ENCODE peak calls at places on chromosome 13, in four cellular contexts. P, D, N and H are unnamed samples.

GRCh38 chr13:31797154-31797775 is 57.9 kb downstream of the RXFP2 start:
- DNase-seq in D (no peak), P (peak), N (no peak), H (no peak)

GRCh38 chr13:28636677-28637317 is 22.1 kb upstream of the POMP start:
- DNase-seq in P (peak), N (peak), D (peak), H (no peak)

GRCh38 chr13:31236211-31236786 is 36.5 kb downstream of the B3GLCT start:
- DNase-seq in N (no peak), P (peak), D (peak), H (no peak)

GRCh38 chr13:43573787-43574562 is 212.8 kb downstream of the ENOX1 start:
- DNase-seq in D (no peak), N (no peak), P (no peak), H (no peak)

GRCh38 chr13:112619730-112620639 is 32.0 kb upstream of the TUBGCP3 start:
- DNase-seq in P (peak), D (no peak), N (no peak), H (no peak)

GRCh38 chr13:59950201-59950730 is 213.5 kb downstream of the DIAPH3 start:
- DNase-seq in N (no peak), D (no peak), P (no peak), H (no peak)

GRCh38 chr13:31167490-31167889 is 5.8 kb upstream of the HSPH1 start:
- DNase-seq in D (no peak), N (peak), P (no peak), H (no peak)

GRCh38 chr13:27135023-27135422 is 36.6 kb downstream of the USP12 start:
- DNase-seq in D (no peak), P (no peak), N (no peak), H (no peak)

GRCh38 chr13:30431269-30431950 is 9.1 kb downstream of the UBE2L5 start:
- DNase-seq in P (no peak), N (no peak), D (no peak), H (no peak)

GRCh38 chr13:30856004-30856790 is 49.9 kb upstream of the MEDAG start:
- DNase-seq in P (no peak), N (no peak), D (no peak), H (no peak)

GRCh38 chr13:66424417-66424816 is 805.7 kb downstream of the PCDH9 start:
- DNase-seq in P (no peak), D (no peak), N (no peak), H (no peak)

GRCh38 chr13:109786457-109787134 is at the start of gene IRS2:
- DNase-seq in D (peak), N (no peak), P (peak), H (peak)

GRCh38 chr13:26914624-26915023 is 154.0 kb upstream of the GPR12 start:
- DNase-seq in N (peak), P (no peak), D (peak), H (no peak)

DNA sequence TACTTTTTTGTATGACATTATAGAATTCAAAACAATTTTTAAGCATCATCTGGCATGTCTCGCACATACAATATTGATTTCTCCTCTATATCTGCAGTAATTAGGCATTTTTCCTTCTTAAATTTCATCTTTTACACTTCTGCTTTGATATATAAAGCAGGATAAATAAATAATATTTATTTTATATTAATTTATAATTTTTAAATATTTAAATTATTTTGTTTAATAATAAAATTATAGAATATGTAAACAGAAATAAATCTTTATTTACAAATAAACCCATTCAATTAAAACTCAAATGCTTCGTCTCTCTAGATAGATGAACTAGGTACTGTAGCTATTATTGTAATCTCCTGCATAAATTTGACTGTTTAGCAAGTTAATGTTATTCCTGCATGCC is 473.5 kb upstream of the SLC10A2 start:
- DNase-seq in N (no peak), P (no peak), D (no peak), H (no peak)
- TF ChIP-seq SPI1 in N (no peak), P (no peak), D (no peak), H (no peak)

DNA sequence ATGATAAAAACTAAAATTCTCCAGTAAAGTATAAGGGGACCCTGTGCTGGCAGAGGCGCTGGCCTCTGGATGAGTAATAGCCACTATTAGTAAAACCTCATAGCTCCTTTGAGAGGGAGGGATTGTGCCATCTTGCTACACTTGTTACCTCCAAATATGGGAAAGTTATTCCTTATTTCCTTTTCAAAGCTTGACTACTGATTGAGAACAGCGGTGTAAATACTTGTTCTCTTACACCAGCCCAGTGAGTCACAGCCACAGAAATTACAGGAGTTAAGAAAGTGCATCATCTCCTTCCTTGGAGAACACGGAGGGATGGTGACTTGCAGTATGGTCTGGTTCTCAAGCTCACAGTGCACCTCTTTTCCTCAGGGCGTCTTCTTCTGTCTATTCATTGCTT is 379.0 kb downstream of the EFNB2 start:
- DNase-seq in N (no peak), P (no peak), D (no peak), H (no peak)
- TF ChIP-seq SPI1 in N (no peak), P (no peak), D (no peak), H (no peak)

GRCh38 chr13:71056581-71056980 is 810.4 kb downstream of the DACH1 start:
- DNase-seq in P (no peak), N (no peak), D (no peak), H (no peak)
- TF ChIP-seq SPI1 in P (no peak), N (no peak), D (no peak), H (no peak)

GRCh38 chr13:42239644-42240043 is 32.3 kb upstream of the AKAP11 start:
- DNase-seq in D (no peak), P (no peak), N (no peak), H (no peak)
- TF ChIP-seq SPI1 in D (no peak), P (no peak), N (no peak), H (no peak)

DNA sequence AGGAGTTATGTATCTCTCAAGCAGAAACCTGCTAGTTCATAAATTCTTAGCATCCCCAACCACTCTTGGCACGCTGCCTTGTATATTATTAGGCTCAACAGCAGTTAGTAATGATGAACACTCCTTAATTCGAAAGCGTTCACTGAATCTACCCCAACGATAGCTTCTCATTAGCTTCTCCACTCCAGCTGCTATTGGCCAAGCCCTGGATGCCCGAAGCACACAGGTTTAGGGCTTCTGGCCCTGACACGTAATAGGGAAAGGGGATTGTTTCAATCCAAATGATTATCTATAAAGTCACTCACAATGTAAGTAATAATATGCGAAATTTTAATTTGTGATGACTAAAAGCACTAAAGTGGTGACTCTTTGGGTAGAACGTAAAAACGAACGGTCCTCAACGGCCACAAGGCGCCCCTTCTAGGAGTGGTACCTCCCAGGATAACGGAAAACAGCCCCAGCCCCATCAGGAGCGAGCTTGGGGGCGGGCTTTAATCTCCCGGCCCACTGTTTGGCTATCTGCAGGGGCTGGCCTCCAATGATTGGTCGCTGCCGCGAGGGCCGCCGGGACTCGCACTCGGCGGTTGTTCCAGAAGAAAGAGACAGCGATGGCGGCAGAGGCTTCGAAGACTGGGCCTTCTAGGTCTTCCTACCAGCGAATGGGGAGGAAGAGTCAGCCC is at the start of gene RNF17:
- DNase-seq in D (no peak), P (no peak), N (no peak), H (no peak)
- TF ChIP-seq SPI1 in D (no peak), P (no peak), N (no peak), H (no peak)

DNA sequence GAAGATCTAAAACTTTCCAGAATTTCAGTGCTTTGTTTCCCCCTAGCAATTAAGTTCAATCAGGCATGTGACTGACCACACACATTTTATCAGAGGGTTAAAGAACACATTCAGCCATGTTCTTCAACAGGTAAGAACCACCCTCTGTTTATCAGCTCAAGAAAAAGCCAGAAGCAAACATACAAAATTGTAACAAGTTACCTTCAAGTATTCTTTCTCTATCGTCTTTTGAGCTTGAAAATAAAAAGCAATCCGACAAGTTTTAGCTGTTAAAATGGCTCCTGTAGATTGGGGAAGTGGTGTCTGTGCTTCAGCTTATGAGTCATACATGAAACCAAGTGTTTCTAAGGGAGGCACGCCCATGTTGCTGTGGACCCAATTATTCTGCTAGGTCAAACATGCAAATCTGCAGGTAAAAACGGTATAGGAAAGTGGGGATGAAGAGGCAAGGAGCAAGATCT is at the start of gene ELF1:
- DNase-seq in D (peak), P (peak), N (peak), H (peak)
- TF ChIP-seq SPI1 in D (peak), P (peak), N (peak), H (peak)

GRCh38 chr13:99040536-99041141 is 62.8 kb upstream of the DOCK9 start:
- DNase-seq in N (no peak), P (no peak), D (no peak), H (no peak)
- TF ChIP-seq SPI1 in N (no peak), P (no peak), D (no peak), H (no peak)

GRCh38 chr13:70170689-70171088 is 62.4 kb upstream of the KLHL1 start:
- DNase-seq in N (no peak), P (no peak), D (no peak), H (no peak)
- TF ChIP-seq SPI1 in N (no peak), P (no peak), D (no peak), H (no peak)

DNA sequence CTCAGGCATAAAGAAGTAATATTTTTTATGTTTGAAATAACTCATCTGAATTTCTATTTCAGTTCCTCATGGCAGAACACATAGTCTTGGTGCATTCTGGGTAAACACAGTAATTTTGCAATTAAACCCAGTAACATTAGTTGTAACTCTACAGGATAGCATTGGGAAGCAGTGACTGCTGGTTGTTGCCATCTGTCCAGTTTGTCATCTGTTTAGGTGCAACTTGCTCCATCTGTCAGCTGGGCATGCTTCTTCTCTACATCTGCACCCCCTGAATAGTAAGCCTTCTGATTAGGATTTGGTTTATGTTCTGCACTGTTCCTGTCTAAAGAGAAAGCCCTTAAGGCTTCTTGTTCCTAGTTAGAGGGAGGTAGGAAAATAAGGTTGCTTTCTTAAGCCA is 63.5 kb upstream of the CSNK1A1L start:
- DNase-seq in N (no peak), P (no peak), D (no peak), H (no peak)
- TF ChIP-seq SPI1 in N (no peak), P (no peak), D (no peak), H (no peak)